ENCODE peak calls at places on chromosomes 16 and 17, in seven cellular contexts. R is sigmoid colon, K is GM23338, F is Panc1, S is suprapubic skin, Z is HCT116, D is esophagus muscularis mucosa. I is an unnamed sample.

GRCh38 chr17:51770031-51770759 is 388.3 kb downstream of the CA10 start:
- DNase-seq in K (no peak), R (no peak), Z (no peak), D (no peak), F (no peak), S (no peak), I (no peak)

GRCh38 chr16:73483934-73484712 is 436.2 kb upstream of the ZFHX3 start:
- DNase-seq in D (no peak), S (no peak), R (no peak), Z (no peak), F (no peak), K (peak), I (no peak)

GRCh38 chr17:4968916-4969550 is 1.4 kb upstream of the SPAG7 start:
- DNase-seq in F (peak), Z (no peak), K (no peak), R (peak), D (no peak), S (no peak), I (no peak)

GRCh38 chr16:85574672-85575475 is 38.2 kb upstream of the GSE1 start:
- DNase-seq in R (no peak), Z (no peak), K (no peak), D (no peak), S (no peak), F (no peak), I (no peak)

GRCh38 chr16:67528222-67528869 is at the start of gene RIPOR1:
- DNase-seq in D (no peak), F (no peak), Z (no peak), S (no peak), R (peak), K (peak), I (no peak)

GRCh38 chr17:82048571-82048971 is 3.0 kb downstream of the RFNG start:
- DNase-seq in K (no peak), F (no peak), R (no peak), Z (no peak), S (no peak), D (no peak), I (no peak)

GRCh38 chr17:74163271-74163821 is 40.1 kb upstream of the RPL38 start:
- DNase-seq in R (no peak), K (peak), S (peak), F (no peak), D (no peak), Z (no peak), I (no peak)

GRCh38 chr17:37608369-37609169 is 649 bp downstream of the SYNRG start:
- DNase-seq in Z (no peak), D (no peak), K (peak), R (no peak), F (no peak), S (no peak), I (peak)

GRCh38 chr16:86953631-86954465 is 363.3 kb downstream of the C16orf95 start:
- DNase-seq in F (no peak), S (no peak), R (peak), D (no peak), K (peak), Z (no peak), I (no peak)

GRCh38 chr16:27528294-27528693 is 21.4 kb downstream of the GTF3C1 start:
- DNase-seq in K (no peak), Z (no peak), D (no peak), F (no peak), S (no peak), R (no peak), I (no peak)

GRCh38 chr16:21599994-21600773 is 807 bp downstream of the METTL9 start:
- DNase-seq in Z (no peak), S (no peak), R (no peak), D (no peak), K (peak), F (no peak), I (no peak)

GRCh38 chr17:40175928-40176327 is 1.3 kb upstream of the RAPGEFL1 start:
- DNase-seq in D (no peak), F (no peak), K (peak), S (no peak), Z (no peak), R (no peak), I (no peak)
- TF ChIP-seq POLR2AphosphoS5 in D (no peak), F (no peak), K (no peak), S (no peak), Z (no peak), R (no peak), I (no peak)

GRCh38 chr17:3592216-3592860 is 16.9 kb downstream of the TRPV1 start:
- DNase-seq in K (no peak), Z (no peak), R (no peak), S (no peak), F (no peak), D (no peak), I (no peak)

GRCh38 chr17:3594056-3594810 is 15.0 kb downstream of the TRPV1 start:
- DNase-seq in D (no peak), S (no peak), K (no peak), Z (no peak), F (no peak), R (no peak), I (no peak)

GRCh38 chr17:3596804-3597464 is 12.3 kb downstream of the TRPV1 start:
- DNase-seq in K (peak), D (no peak), R (no peak), Z (no peak), S (no peak), F (no peak), I (no peak)

GRCh38 chr17:3593384-3593783 is 15.8 kb downstream of the TRPV1 start:
- DNase-seq in R (no peak), F (no peak), D (no peak), K (no peak), S (no peak), Z (no peak), I (no peak)

GRCh38 chr17:3594976-3595375 is 14.2 kb downstream of the TRPV1 start:
- DNase-seq in S (no peak), K (no peak), R (no peak), Z (no peak), F (no peak), D (no peak), I (no peak)
- H3K4me3 ChIP-seq in S (no peak), K (no peak), R (no peak), Z (no peak), F (no peak), D (no peak), I (no peak)

GRCh38 chr16:89264800-89265550 is 47.5 kb downstream of the ZNF778 start:
- DNase-seq in D (no peak), S (no peak), Z (no peak), R (no peak), K (no peak), F (no peak), I (no peak)
- TF ChIP-seq POLR2AphosphoS5 in D (no peak), S (no peak), Z (no peak), R (no peak), K (no peak), F (no peak), I (no peak)

GRCh38 chr16:10885246-10885645 is 8.2 kb downstream of the CIITA start:
- DNase-seq in F (no peak), S (no peak), D (no peak), R (no peak), Z (no peak), K (no peak), I (no peak)

GRCh38 chr16:10883004-10883403 is 6.0 kb downstream of the CIITA start:
- DNase-seq in Z (no peak), K (peak), D (no peak), R (no peak), F (no peak), S (no peak), I (no peak)

GRCh38 chr16:10888320-10888937 is 11.4 kb downstream of the CIITA start:
- DNase-seq in K (no peak), Z (no peak), F (no peak), S (no peak), R (no peak), D (no peak), I (no peak)

GRCh38 chr16:10889880-10890279 is 12.9 kb downstream of the CIITA start:
- DNase-seq in F (no peak), S (no peak), Z (no peak), R (no peak), D (no peak), K (no peak), I (no peak)

DNA sequence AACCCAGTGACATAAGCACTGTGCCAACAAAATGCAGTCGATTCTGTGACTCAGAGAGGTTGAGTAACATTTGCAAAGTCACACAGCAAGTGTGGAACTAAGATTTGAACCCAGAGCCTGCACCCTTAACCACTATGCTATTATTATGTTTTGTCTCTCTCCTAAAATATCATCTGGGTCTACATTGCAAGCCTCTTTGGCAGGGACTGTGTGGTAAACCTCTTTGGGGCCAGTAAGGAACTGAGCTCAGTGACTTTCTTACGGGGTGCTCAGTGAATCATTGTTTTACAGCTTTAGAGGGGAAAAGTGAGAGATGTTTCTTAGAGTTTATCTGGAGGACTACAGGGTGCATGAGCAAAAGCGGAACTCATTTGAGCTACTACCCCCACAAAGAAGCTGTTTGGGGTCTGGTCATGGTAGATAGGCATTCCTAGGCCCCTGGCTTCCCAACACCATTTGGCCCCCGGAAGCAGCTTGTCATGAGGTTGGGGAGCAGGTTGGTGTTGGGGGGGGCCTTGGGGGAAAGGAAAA is 9.8 kb downstream of the CIITA start:
- DNase-seq in K (no peak), Z (no peak), R (no peak), D (no peak), S (no peak), F (no peak), I (no peak)
- H3K4me3 ChIP-seq in K (no peak), Z (no peak), R (no peak), D (no peak), S (no peak), F (no peak), I (no peak)

GRCh38 chr17:45247429-45248131 is 14.3 kb downstream of the SPATA32 start:
- DNase-seq in Z (peak), R (peak), K (peak), F (peak), D (peak), S (peak), I (no peak)
- TF ChIP-seq POLR2AphosphoS5 in Z (peak), R (peak), K (peak), F (peak), D (no peak), S (no peak), I (peak)

DNA sequence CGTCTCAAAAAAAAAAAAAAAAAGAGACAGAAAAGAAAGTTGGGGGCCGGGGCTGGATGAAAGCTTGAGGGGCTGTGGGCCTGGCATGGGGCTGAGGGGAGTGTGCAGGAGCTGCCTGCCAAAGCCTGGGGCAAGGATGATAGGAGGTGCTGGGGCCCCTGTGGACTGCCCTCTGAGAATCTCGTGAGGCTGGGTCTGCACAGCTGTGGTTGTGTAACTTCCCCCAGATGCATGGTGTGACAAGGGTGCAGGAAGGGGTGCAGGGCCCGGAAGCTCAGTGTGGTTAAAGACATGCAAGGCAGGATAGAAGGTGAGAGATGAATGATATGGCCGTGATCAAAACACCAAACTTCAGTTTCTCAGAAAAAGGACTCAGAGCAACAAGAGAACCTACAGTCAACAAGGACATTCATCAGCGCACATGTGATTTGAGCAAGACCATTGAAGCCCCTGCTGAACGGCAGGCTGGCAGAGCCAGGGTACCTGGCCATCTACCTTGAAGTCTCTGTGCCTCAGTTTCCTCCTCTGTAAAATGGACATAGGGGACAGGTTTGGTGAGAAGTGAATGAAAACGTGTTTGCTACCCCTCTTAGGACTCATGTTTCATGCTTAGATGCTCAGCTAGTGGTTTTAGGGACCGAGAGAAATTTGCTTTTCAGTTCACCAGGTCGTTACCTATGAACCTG is 9.6 kb downstream of the IL32 start:
- DNase-seq in F (no peak), R (no peak), S (no peak), K (no peak), Z (no peak), D (no peak), I (no peak)
- H3K4me3 ChIP-seq in F (no peak), R (no peak), S (no peak), K (no peak), Z (no peak), D (no peak), I (no peak)

GRCh38 chr17:33848433-33848832 is 406.7 kb upstream of the CCL2 start:
- DNase-seq in Z (no peak), S (no peak), K (no peak), F (no peak), R (no peak), D (no peak), I (no peak)
- TF ChIP-seq POLR2AphosphoS5 in Z (no peak), S (no peak), K (no peak), F (no peak), R (no peak), D (no peak), I (no peak)

GRCh38 chr17:17724991-17725852 is 44.0 kb downstream of the RAI1 start:
- DNase-seq in Z (no peak), S (no peak), F (no peak), R (no peak), K (peak), D (no peak), I (no peak)
- H3K4me3 ChIP-seq in Z (no peak), S (peak), F (no peak), R (peak), K (peak), D (peak), I (peak)

DNA sequence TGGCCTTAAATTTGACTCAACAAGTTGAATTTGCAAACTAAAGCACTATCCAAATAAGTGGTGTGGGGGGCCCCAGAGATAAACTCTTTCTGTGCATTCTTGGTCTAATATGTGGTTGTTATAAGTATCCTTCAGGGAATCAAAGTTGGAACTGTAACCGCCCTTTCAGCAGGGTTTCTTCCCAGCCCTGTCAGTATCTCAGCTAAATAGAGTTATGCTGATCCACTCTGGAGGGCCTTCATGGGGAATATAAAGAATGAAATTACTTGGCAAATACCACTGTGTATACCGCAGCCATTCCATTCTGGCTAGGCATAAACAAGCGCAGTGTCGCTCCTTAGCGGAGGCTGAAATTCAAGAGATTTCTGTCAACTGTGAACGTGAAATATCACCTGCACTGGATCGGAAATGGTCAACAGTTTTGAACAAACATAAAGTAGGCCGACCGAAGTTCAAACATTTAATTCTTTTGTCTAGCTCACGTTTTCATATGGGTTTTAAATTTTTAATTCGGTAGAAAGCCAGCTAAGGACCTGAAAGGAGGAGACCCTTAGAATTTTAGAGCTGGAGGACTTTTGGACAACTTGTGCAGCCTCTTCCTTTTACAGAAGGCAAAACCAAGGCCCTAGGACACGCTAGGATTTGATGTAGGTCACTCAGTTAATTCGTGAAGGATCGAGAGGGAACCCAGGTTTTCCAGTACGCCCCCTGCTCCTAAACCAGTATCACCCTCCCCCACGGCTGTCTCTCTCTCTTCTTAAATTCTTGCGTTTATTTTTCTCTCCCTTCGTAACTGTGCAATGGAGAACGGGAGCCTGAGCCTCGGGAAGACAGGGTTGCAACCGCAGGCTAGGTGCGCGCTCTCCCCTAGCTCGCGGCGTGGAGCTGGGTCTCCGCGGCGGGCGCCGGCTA is 74.7 kb downstream of the CHD9 start:
- DNase-seq in D (no peak), F (no peak), Z (no peak), S (no peak), R (no peak), K (peak), I (peak)
- TF ChIP-seq POLR2AphosphoS5 in D (no peak), F (no peak), Z (no peak), S (no peak), R (no peak), K (no peak), I (no peak)

GRCh38 chr17:78351449-78352006 is 8.3 kb downstream of the SOCS3 start:
- DNase-seq in Z (no peak), R (peak), S (peak), D (peak), F (no peak), K (peak), I (no peak)
- H3K4me3 ChIP-seq in Z (no peak), R (no peak), S (peak), D (no peak), F (no peak), K (peak), I (no peak)